ENCODE peak calls at places on chromosomes 1 and 21, in eight cellular contexts. One of them, this sample, is unnamed.

GRCh38 chr21:44525431-44526095 is 14.4 kb downstream of the KRTAP10-1 start:
- DNase-seq in A549: no peak
- DNase-seq in brain microvascular endothelial cell: no peak
- DNase-seq in suprapubic skin: peak; percentile 52
- DNase-seq in fibroblast of lung: no peak
- DNase-seq in fibroblast of villous mesenchyme: no peak
- DNase-seq in pancreas: no peak
- DNase-seq in lower lobe of right lung: no peak
- DNase-seq in this sample: no peak

GRCh38 chr1:69055223-69055622 is 512.5 kb upstream of the LRRC7 start:
- DNase-seq in fibroblast of lung: peak; percentile 28
- DNase-seq in pancreas: no peak
- DNase-seq in lower lobe of right lung: no peak
- DNase-seq in A549: no peak
- DNase-seq in suprapubic skin: no peak
- DNase-seq in fibroblast of villous mesenchyme: no peak
- DNase-seq in brain microvascular endothelial cell: no peak
- DNase-seq in this sample: no peak

GRCh38 chr21:29080454-29080930 is 7.0 kb upstream of the CCT8 start:
- DNase-seq in lower lobe of right lung: no peak
- DNase-seq in pancreas: no peak
- DNase-seq in A549: no peak
- DNase-seq in fibroblast of lung: no peak
- DNase-seq in fibroblast of villous mesenchyme: no peak
- DNase-seq in suprapubic skin: no peak
- DNase-seq in brain microvascular endothelial cell: no peak
- DNase-seq in this sample: no peak

GRCh38 chr21:28333455-28334108 is 659.1 kb downstream of the LTN1 start:
- DNase-seq in fibroblast of lung: peak; percentile 84
- DNase-seq in brain microvascular endothelial cell: no peak
- DNase-seq in suprapubic skin: no peak
- DNase-seq in lower lobe of right lung: no peak
- DNase-seq in fibroblast of villous mesenchyme: peak; percentile 87
- DNase-seq in A549: no peak
- DNase-seq in pancreas: no peak
- DNase-seq in this sample: no peak

GRCh38 chr1:70354332-70355110 is at the start of gene ANKRD13C:
- DNase-seq in A549: peak; percentile 83
- DNase-seq in pancreas: peak; percentile 93
- DNase-seq in brain microvascular endothelial cell: peak; percentile 95
- DNase-seq in lower lobe of right lung: peak; percentile 93
- DNase-seq in fibroblast of villous mesenchyme: peak; percentile 98
- DNase-seq in fibroblast of lung: peak; percentile 97
- DNase-seq in suprapubic skin: peak; percentile 96
- DNase-seq in this sample: peak; percentile 87

GRCh38 chr1:150268342-150268705 is 492 bp downstream of the APH1A start:
- DNase-seq in A549: peak; percentile 39
- DNase-seq in fibroblast of lung: peak; percentile 41
- DNase-seq in brain microvascular endothelial cell: no peak
- DNase-seq in pancreas: peak; percentile 39
- DNase-seq in suprapubic skin: no peak
- DNase-seq in fibroblast of villous mesenchyme: peak; percentile 56
- DNase-seq in lower lobe of right lung: peak; percentile 64
- DNase-seq in this sample: no peak

GRCh38 chr1:52658795-52659194 is 25.8 kb downstream of the SHISAL2A start:
- DNase-seq in lower lobe of right lung: no peak
- DNase-seq in A549: no peak
- DNase-seq in fibroblast of lung: no peak
- DNase-seq in pancreas: no peak
- DNase-seq in suprapubic skin: no peak
- DNase-seq in fibroblast of villous mesenchyme: no peak
- DNase-seq in brain microvascular endothelial cell: no peak
- DNase-seq in this sample: no peak

GRCh38 chr1:67393737-67394136 is 36.5 kb downstream of the SERBP1 start:
- DNase-seq in brain microvascular endothelial cell: no peak
- DNase-seq in suprapubic skin: no peak
- DNase-seq in A549: no peak
- DNase-seq in fibroblast of villous mesenchyme: no peak
- DNase-seq in lower lobe of right lung: no peak
- DNase-seq in pancreas: no peak
- DNase-seq in fibroblast of lung: no peak
- DNase-seq in this sample: no peak

GRCh38 chr1:227120827-227121226 is 180.7 kb downstream of the COQ8A start:
- DNase-seq in pancreas: no peak
- DNase-seq in fibroblast of lung: no peak
- DNase-seq in fibroblast of villous mesenchyme: no peak
- DNase-seq in suprapubic skin: no peak
- DNase-seq in A549: no peak
- DNase-seq in brain microvascular endothelial cell: no peak
- DNase-seq in lower lobe of right lung: no peak
- DNase-seq in this sample: no peak

GRCh38 chr1:199302554-199302953 is 663.7 kb downstream of the PTPRC start:
- DNase-seq in fibroblast of villous mesenchyme: peak; percentile 31
- DNase-seq in pancreas: no peak
- DNase-seq in suprapubic skin: no peak
- DNase-seq in brain microvascular endothelial cell: peak; percentile 42
- DNase-seq in lower lobe of right lung: no peak
- DNase-seq in A549: no peak
- DNase-seq in fibroblast of lung: no peak
- DNase-seq in this sample: no peak

GRCh38 chr1:201286445-201286844 is 3.1 kb downstream of the PKP1 start:
- DNase-seq in brain microvascular endothelial cell: no peak
- DNase-seq in suprapubic skin: peak; percentile 43
- DNase-seq in fibroblast of lung: no peak
- DNase-seq in pancreas: no peak
- DNase-seq in A549: no peak
- DNase-seq in fibroblast of villous mesenchyme: no peak
- DNase-seq in lower lobe of right lung: no peak
- DNase-seq in this sample: no peak

GRCh38 chr1:982765-983436 is 1.0 kb upstream of the PERM1 start:
- DNase-seq in lower lobe of right lung: no peak
- DNase-seq in A549: no peak
- DNase-seq in fibroblast of lung: no peak
- DNase-seq in suprapubic skin: no peak
- DNase-seq in pancreas: no peak
- DNase-seq in fibroblast of villous mesenchyme: no peak
- DNase-seq in brain microvascular endothelial cell: no peak
- DNase-seq in this sample: no peak

GRCh38 chr1:116147114-116147510 is 35.9 kb downstream of the MAB21L3 start:
- DNase-seq in fibroblast of lung: no peak
- DNase-seq in pancreas: no peak
- DNase-seq in A549: no peak
- DNase-seq in brain microvascular endothelial cell: no peak
- DNase-seq in fibroblast of villous mesenchyme: no peak
- DNase-seq in lower lobe of right lung: no peak
- DNase-seq in suprapubic skin: no peak
- DNase-seq in this sample: no peak

GRCh38 chr1:171919891-171920887 is 78.9 kb downstream of the DNM3 start:
- DNase-seq in suprapubic skin: no peak
- DNase-seq in pancreas: no peak
- DNase-seq in brain microvascular endothelial cell: no peak
- DNase-seq in lower lobe of right lung: no peak
- DNase-seq in A549: no peak
- DNase-seq in fibroblast of villous mesenchyme: no peak
- DNase-seq in fibroblast of lung: no peak
- DNase-seq in this sample: no peak

GRCh38 chr1:163290025-163290610 is 31.6 kb upstream of the NUF2 start:
- DNase-seq in brain microvascular endothelial cell: no peak
- DNase-seq in pancreas: no peak
- DNase-seq in fibroblast of villous mesenchyme: peak; percentile 78
- DNase-seq in suprapubic skin: no peak
- DNase-seq in A549: no peak
- DNase-seq in lower lobe of right lung: no peak
- DNase-seq in fibroblast of lung: peak; percentile 86
- DNase-seq in this sample: no peak

GRCh38 chr1:232184561-232185530 is 445.1 kb downstream of the SIPA1L2 start:
- DNase-seq in A549: no peak
- DNase-seq in suprapubic skin: no peak
- DNase-seq in brain microvascular endothelial cell: no peak
- DNase-seq in fibroblast of villous mesenchyme: no peak
- DNase-seq in fibroblast of lung: no peak
- DNase-seq in pancreas: no peak
- DNase-seq in lower lobe of right lung: no peak
- DNase-seq in this sample: no peak

GRCh38 chr1:243974451-243975292 is 76.4 kb upstream of the ZBTB18 start:
- DNase-seq in brain microvascular endothelial cell: peak; percentile 16
- DNase-seq in pancreas: no peak
- DNase-seq in suprapubic skin: no peak
- DNase-seq in A549: no peak
- DNase-seq in fibroblast of lung: peak; percentile 11
- DNase-seq in fibroblast of villous mesenchyme: peak; percentile 40
- DNase-seq in lower lobe of right lung: no peak
- DNase-seq in this sample: no peak

GRCh38 chr1:152182942-152183341 is 23.9 kb upstream of the RPTN start:
- DNase-seq in fibroblast of lung: peak; percentile 68
- DNase-seq in A549: no peak
- DNase-seq in suprapubic skin: no peak
- DNase-seq in lower lobe of right lung: no peak
- DNase-seq in pancreas: no peak
- DNase-seq in fibroblast of villous mesenchyme: peak; percentile 30
- DNase-seq in brain microvascular endothelial cell: peak; percentile 96
- DNase-seq in this sample: no peak

GRCh38 chr1:40362699-40363098 is 10.8 kb upstream of the SMAP2 start:
- DNase-seq in A549: no peak
- DNase-seq in brain microvascular endothelial cell: peak; percentile 36
- DNase-seq in lower lobe of right lung: no peak
- DNase-seq in suprapubic skin: no peak
- DNase-seq in fibroblast of villous mesenchyme: no peak
- DNase-seq in fibroblast of lung: no peak
- DNase-seq in pancreas: no peak
- DNase-seq in this sample: no peak

GRCh38 chr1:179925906-179926305 is 28.7 kb upstream of the CEP350 start:
- DNase-seq in fibroblast of lung: no peak
- DNase-seq in pancreas: no peak
- DNase-seq in fibroblast of villous mesenchyme: peak; percentile 26
- DNase-seq in lower lobe of right lung: no peak
- DNase-seq in A549: no peak
- DNase-seq in suprapubic skin: no peak
- DNase-seq in brain microvascular endothelial cell: no peak
- DNase-seq in this sample: no peak

GRCh38 chr21:38569733-38570132 is 71.5 kb upstream of the ERG start:
- DNase-seq in A549: no peak
- DNase-seq in lower lobe of right lung: no peak
- DNase-seq in suprapubic skin: no peak
- DNase-seq in fibroblast of villous mesenchyme: no peak
- DNase-seq in fibroblast of lung: no peak
- DNase-seq in brain microvascular endothelial cell: no peak
- DNase-seq in pancreas: no peak
- DNase-seq in this sample: no peak
- TF ChIP-seq CTCF in A549: no peak
- TF ChIP-seq CTCF in lower lobe of right lung: no peak
- TF ChIP-seq CTCF in suprapubic skin: no peak
- TF ChIP-seq CTCF in fibroblast of villous mesenchyme: no peak
- TF ChIP-seq CTCF in fibroblast of lung: no peak
- TF ChIP-seq CTCF in brain microvascular endothelial cell: no peak
- TF ChIP-seq CTCF in pancreas: no peak
- TF ChIP-seq CTCF in this sample: no peak

DNA sequence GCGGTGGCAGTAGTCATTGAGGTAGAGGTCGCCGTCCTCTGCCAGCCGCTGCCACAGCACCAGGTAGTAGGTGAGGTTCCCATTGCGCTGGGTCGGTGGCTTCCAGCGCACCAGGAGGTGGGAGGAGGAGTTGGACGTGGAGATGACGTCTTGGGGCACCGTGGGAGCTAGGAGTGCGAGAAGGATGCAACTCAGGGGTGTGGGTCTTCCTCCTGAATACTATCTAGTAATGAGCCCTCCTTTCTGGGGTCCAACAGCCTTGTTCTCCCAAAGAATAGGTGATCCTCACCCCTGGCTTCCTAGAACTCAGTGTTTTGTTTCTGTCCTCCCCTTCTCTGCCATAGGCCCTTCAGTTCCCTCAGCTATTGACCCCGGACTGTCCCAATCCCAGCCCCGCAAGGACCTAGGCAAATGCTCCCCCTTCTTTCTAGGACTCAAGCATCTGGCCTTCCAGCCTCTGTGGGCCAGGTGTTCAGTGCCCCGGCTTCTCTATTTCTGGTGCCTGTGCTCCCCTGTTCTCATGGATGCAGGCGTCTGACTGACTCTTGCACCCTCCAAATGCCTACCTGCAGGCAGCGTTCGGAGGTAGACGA is 12.9 kb downstream of the INSRR start:
- DNase-seq in lower lobe of right lung: no peak
- DNase-seq in pancreas: no peak
- DNase-seq in suprapubic skin: no peak
- DNase-seq in fibroblast of villous mesenchyme: no peak
- DNase-seq in fibroblast of lung: no peak
- DNase-seq in A549: no peak
- DNase-seq in brain microvascular endothelial cell: no peak
- DNase-seq in this sample: no peak
- H3K4me3 ChIP-seq in lower lobe of right lung: no peak overlapping the region
- H3K4me3 ChIP-seq in pancreas: no peak overlapping the region
- H3K4me3 ChIP-seq in suprapubic skin: no peak overlapping the region
- H3K4me3 ChIP-seq in fibroblast of villous mesenchyme: no peak overlapping the region
- H3K4me3 ChIP-seq in fibroblast of lung: no peak overlapping the region
- H3K4me3 ChIP-seq in A549: no peak overlapping the region
- H3K4me3 ChIP-seq in brain microvascular endothelial cell: no peak overlapping the region
- H3K4me3 ChIP-seq in this sample: no peak overlapping the region

DNA sequence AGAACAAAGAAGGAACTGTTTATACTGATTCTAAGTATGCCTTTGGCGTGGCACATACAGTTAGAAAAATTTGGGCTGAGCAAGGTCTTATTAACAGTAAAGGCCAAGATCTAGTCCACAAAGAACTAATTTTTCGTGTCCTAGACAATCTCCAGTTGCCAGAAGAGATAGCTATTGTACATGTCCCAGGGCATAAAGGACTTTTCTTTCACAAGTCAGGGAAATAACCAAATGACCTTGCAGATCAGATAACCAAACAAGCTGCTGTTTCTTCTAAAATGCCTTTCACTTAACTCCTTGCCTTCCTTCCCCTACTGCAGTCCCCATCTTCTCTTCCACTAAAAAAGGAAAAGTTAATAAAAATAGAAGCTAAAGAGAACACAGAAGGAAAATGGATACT is 4.0 kb downstream of the TEX50 start:
- DNase-seq in pancreas: no peak
- DNase-seq in fibroblast of villous mesenchyme: no peak
- DNase-seq in A549: no peak
- DNase-seq in lower lobe of right lung: no peak
- DNase-seq in suprapubic skin: no peak
- DNase-seq in brain microvascular endothelial cell: no peak
- DNase-seq in fibroblast of lung: no peak
- DNase-seq in this sample: no peak
- TF ChIP-seq CTCF in pancreas: no peak
- TF ChIP-seq CTCF in fibroblast of villous mesenchyme: no peak
- TF ChIP-seq CTCF in A549: no peak
- TF ChIP-seq CTCF in lower lobe of right lung: no peak
- TF ChIP-seq CTCF in suprapubic skin: no peak
- TF ChIP-seq CTCF in brain microvascular endothelial cell: no peak
- TF ChIP-seq CTCF in fibroblast of lung: no peak
- TF ChIP-seq CTCF in this sample: no peak

DNA sequence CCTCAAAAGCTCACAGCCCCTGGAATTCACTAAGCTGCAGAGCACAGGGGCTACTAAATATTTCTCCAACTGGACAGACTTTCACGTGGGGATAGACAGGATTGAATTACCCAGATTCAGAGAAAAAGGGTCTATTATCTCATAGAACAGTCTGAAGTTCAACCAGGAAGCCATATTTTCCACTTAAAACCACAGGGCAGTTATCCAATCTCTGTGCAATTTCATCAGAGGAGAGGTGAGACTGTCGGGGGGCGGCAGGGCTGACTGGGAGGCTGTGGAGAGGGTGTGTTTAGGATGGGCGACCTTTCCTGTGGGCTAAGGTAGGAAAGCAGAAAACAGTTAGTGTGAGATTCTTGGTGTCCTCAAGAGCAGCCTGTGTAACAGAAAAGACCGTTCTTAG is 124.5 kb downstream of the RIPK4 start:
- DNase-seq in fibroblast of lung: peak; percentile 11
- DNase-seq in pancreas: no peak
- DNase-seq in suprapubic skin: no peak
- DNase-seq in lower lobe of right lung: no peak
- DNase-seq in brain microvascular endothelial cell: no peak
- DNase-seq in A549: no peak
- DNase-seq in fibroblast of villous mesenchyme: no peak
- DNase-seq in this sample: no peak
- H3K4me3 ChIP-seq in fibroblast of lung: no peak overlapping the region
- H3K4me3 ChIP-seq in pancreas: no peak overlapping the region
- H3K4me3 ChIP-seq in suprapubic skin: no peak overlapping the region
- H3K4me3 ChIP-seq in lower lobe of right lung: no peak overlapping the region
- H3K4me3 ChIP-seq in brain microvascular endothelial cell: no peak overlapping the region
- H3K4me3 ChIP-seq in A549: no peak overlapping the region
- H3K4me3 ChIP-seq in fibroblast of villous mesenchyme: no peak overlapping the region
- H3K4me3 ChIP-seq in this sample: no peak overlapping the region

This sample was measured in Panc1.